ENCODE peak calls at places on chromosome 7, in six cellular contexts. One of them, this sample, is unnamed.

GRCh38 chr7:117269417-117269816 is 53.4 kb downstream of the WNT2 start:
- DNase-seq in activated CD8-positive, alpha-beta memory T cell treated with anti-CD3 and anti-CD28 coated beads for 24 hours: no peak
- DNase-seq in NB4: no peak
- DNase-seq in IMR-90: peak; percentile 98
- DNase-seq in CD8-positive, alpha-beta memory T cell: no peak
- DNase-seq in NCI-H774: no peak
- DNase-seq in this sample: no peak

GRCh38 chr7:26555971-26556830 is 264.5 kb downstream of the SNX10 start:
- DNase-seq in activated CD8-positive, alpha-beta memory T cell treated with anti-CD3 and anti-CD28 coated beads for 24 hours: no peak
- DNase-seq in NB4: no peak
- DNase-seq in IMR-90: no peak
- DNase-seq in CD8-positive, alpha-beta memory T cell: no peak
- DNase-seq in NCI-H774: no peak
- DNase-seq in this sample: no peak

GRCh38 chr7:22872087-22872807 is 49.6 kb upstream of the TOMM7 start:
- DNase-seq in activated CD8-positive, alpha-beta memory T cell treated with anti-CD3 and anti-CD28 coated beads for 24 hours: no peak
- DNase-seq in NB4: peak; percentile 34
- DNase-seq in IMR-90: no peak
- DNase-seq in CD8-positive, alpha-beta memory T cell: no peak
- DNase-seq in NCI-H774: no peak
- DNase-seq in this sample: no peak

GRCh38 chr7:1725766-1726630 is 55.9 kb downstream of the ELFN1 start:
- DNase-seq in activated CD8-positive, alpha-beta memory T cell treated with anti-CD3 and anti-CD28 coated beads for 24 hours: no peak
- DNase-seq in NB4: no peak
- DNase-seq in IMR-90: no peak
- DNase-seq in CD8-positive, alpha-beta memory T cell: no peak
- DNase-seq in NCI-H774: no peak
- DNase-seq in this sample: no peak

GRCh38 chr7:91266931-91267557 is 2.8 kb downstream of the FZD1 start:
- DNase-seq in activated CD8-positive, alpha-beta memory T cell treated with anti-CD3 and anti-CD28 coated beads for 24 hours: no peak
- DNase-seq in NB4: no peak
- DNase-seq in IMR-90: no peak
- DNase-seq in CD8-positive, alpha-beta memory T cell: no peak
- DNase-seq in NCI-H774: no peak
- DNase-seq in this sample: no peak

GRCh38 chr7:234712-235553 is 42.6 kb downstream of the FAM20C start:
- DNase-seq in activated CD8-positive, alpha-beta memory T cell treated with anti-CD3 and anti-CD28 coated beads for 24 hours: no peak
- DNase-seq in NB4: no peak
- DNase-seq in IMR-90: peak; percentile 71
- DNase-seq in CD8-positive, alpha-beta memory T cell: no peak
- DNase-seq in NCI-H774: no peak
- DNase-seq in this sample: peak; percentile 82

GRCh38 chr7:78226059-78226658 is 427.6 kb downstream of the PHTF2 start:
- DNase-seq in activated CD8-positive, alpha-beta memory T cell treated with anti-CD3 and anti-CD28 coated beads for 24 hours: no peak
- DNase-seq in NB4: peak; percentile 61
- DNase-seq in IMR-90: peak; percentile 45
- DNase-seq in CD8-positive, alpha-beta memory T cell: no peak
- DNase-seq in NCI-H774: peak; percentile 56
- DNase-seq in this sample: no peak

GRCh38 chr7:155738652-155739537 is 73.4 kb downstream of the SHH start:
- DNase-seq in activated CD8-positive, alpha-beta memory T cell treated with anti-CD3 and anti-CD28 coated beads for 24 hours: peak; percentile 80
- DNase-seq in NB4: peak; percentile 76
- DNase-seq in IMR-90: peak; percentile 76
- DNase-seq in CD8-positive, alpha-beta memory T cell: peak; percentile 83
- DNase-seq in NCI-H774: no peak
- DNase-seq in this sample: no peak

GRCh38 chr7:102412548-102412947 is 16.4 kb downstream of the PRKRIP1 start:
- DNase-seq in activated CD8-positive, alpha-beta memory T cell treated with anti-CD3 and anti-CD28 coated beads for 24 hours: peak; percentile 73
- DNase-seq in NB4: peak; percentile 51
- DNase-seq in IMR-90: peak; percentile 13
- DNase-seq in CD8-positive, alpha-beta memory T cell: peak; percentile 58
- DNase-seq in NCI-H774: no peak
- DNase-seq in this sample: no peak

GRCh38 chr7:27423290-27423689 is 180.7 kb downstream of the EVX1 start:
- DNase-seq in activated CD8-positive, alpha-beta memory T cell treated with anti-CD3 and anti-CD28 coated beads for 24 hours: no peak
- DNase-seq in NB4: no peak
- DNase-seq in IMR-90: no peak
- DNase-seq in CD8-positive, alpha-beta memory T cell: no peak
- DNase-seq in NCI-H774: no peak
- DNase-seq in this sample: no peak

GRCh38 chr7:113087278-113087998 is 811 bp upstream of the GPR85 start:
- DNase-seq in activated CD8-positive, alpha-beta memory T cell treated with anti-CD3 and anti-CD28 coated beads for 24 hours: no peak
- DNase-seq in NB4: peak; percentile 94
- DNase-seq in IMR-90: peak; percentile 94
- DNase-seq in CD8-positive, alpha-beta memory T cell: no peak
- DNase-seq in NCI-H774: peak; percentile 61
- DNase-seq in this sample: no peak

GRCh38 chr7:81664304-81664703 is 105.5 kb downstream of the HGF start:
- DNase-seq in activated CD8-positive, alpha-beta memory T cell treated with anti-CD3 and anti-CD28 coated beads for 24 hours: no peak
- DNase-seq in NB4: no peak
- DNase-seq in IMR-90: no peak
- DNase-seq in CD8-positive, alpha-beta memory T cell: no peak
- DNase-seq in NCI-H774: no peak
- DNase-seq in this sample: no peak

GRCh38 chr7:156751319-156751718 is 110.7 kb downstream of the RNF32 start:
- DNase-seq in activated CD8-positive, alpha-beta memory T cell treated with anti-CD3 and anti-CD28 coated beads for 24 hours: no peak
- DNase-seq in NB4: no peak
- DNase-seq in IMR-90: peak; percentile 97
- DNase-seq in CD8-positive, alpha-beta memory T cell: no peak
- DNase-seq in NCI-H774: no peak
- DNase-seq in this sample: no peak

GRCh38 chr7:92297736-92298135 is 52.0 kb downstream of the ANKIB1 start:
- DNase-seq in activated CD8-positive, alpha-beta memory T cell treated with anti-CD3 and anti-CD28 coated beads for 24 hours: no peak
- DNase-seq in NB4: no peak
- DNase-seq in IMR-90: no peak
- DNase-seq in CD8-positive, alpha-beta memory T cell: no peak
- DNase-seq in NCI-H774: no peak
- DNase-seq in this sample: no peak

GRCh38 chr7:7996568-7996967 is 28.0 kb downstream of the GLCCI1 start:
- DNase-seq in activated CD8-positive, alpha-beta memory T cell treated with anti-CD3 and anti-CD28 coated beads for 24 hours: no peak
- DNase-seq in NB4: no peak
- DNase-seq in IMR-90: peak; percentile 30
- DNase-seq in CD8-positive, alpha-beta memory T cell: no peak
- DNase-seq in NCI-H774: peak; percentile 15
- DNase-seq in this sample: no peak

GRCh38 chr7:5694221-5694754 is 87.2 kb downstream of the RNF216 start:
- DNase-seq in activated CD8-positive, alpha-beta memory T cell treated with anti-CD3 and anti-CD28 coated beads for 24 hours: no peak
- DNase-seq in NB4: no peak
- DNase-seq in IMR-90: peak; percentile 97
- DNase-seq in CD8-positive, alpha-beta memory T cell: peak; percentile 32
- DNase-seq in NCI-H774: no peak
- DNase-seq in this sample: no peak

GRCh38 chr7:24290004-24290641 is 6.1 kb downstream of the NPY start:
- DNase-seq in activated CD8-positive, alpha-beta memory T cell treated with anti-CD3 and anti-CD28 coated beads for 24 hours: peak; percentile 62
- DNase-seq in NB4: peak; percentile 87
- DNase-seq in IMR-90: peak; percentile 18
- DNase-seq in CD8-positive, alpha-beta memory T cell: peak; percentile 17
- DNase-seq in NCI-H774: peak; percentile 28
- DNase-seq in this sample: no peak

GRCh38 chr7:97401398-97401797 is 283.9 kb downstream of the SDHAF3 start:
- DNase-seq in activated CD8-positive, alpha-beta memory T cell treated with anti-CD3 and anti-CD28 coated beads for 24 hours: no peak
- DNase-seq in NB4: no peak
- DNase-seq in IMR-90: no peak
- DNase-seq in CD8-positive, alpha-beta memory T cell: no peak
- DNase-seq in NCI-H774: no peak
- DNase-seq in this sample: no peak

GRCh38 chr7:94276797-94277196 is 117.9 kb upstream of the COL1A2 start:
- DNase-seq in activated CD8-positive, alpha-beta memory T cell treated with anti-CD3 and anti-CD28 coated beads for 24 hours: no peak
- DNase-seq in NB4: peak; percentile 36
- DNase-seq in IMR-90: peak; percentile 59
- DNase-seq in CD8-positive, alpha-beta memory T cell: no peak
- DNase-seq in NCI-H774: no peak
- DNase-seq in this sample: no peak

GRCh38 chr7:141586878-141587277 is 35.7 kb downstream of the AGK start:
- DNase-seq in activated CD8-positive, alpha-beta memory T cell treated with anti-CD3 and anti-CD28 coated beads for 24 hours: no peak
- DNase-seq in NB4: no peak
- DNase-seq in IMR-90: no peak
- DNase-seq in CD8-positive, alpha-beta memory T cell: no peak
- DNase-seq in NCI-H774: no peak
- DNase-seq in this sample: no peak

GRCh38 chr7:82264752-82265305 is 178.7 kb downstream of the CACNA2D1 start:
- DNase-seq in activated CD8-positive, alpha-beta memory T cell treated with anti-CD3 and anti-CD28 coated beads for 24 hours: no peak
- DNase-seq in NB4: no peak
- DNase-seq in IMR-90: no peak
- DNase-seq in CD8-positive, alpha-beta memory T cell: no peak
- DNase-seq in NCI-H774: no peak
- DNase-seq in this sample: no peak

GRCh38 chr7:104972510-104972909 is 41.5 kb upstream of the KMT2E start:
- DNase-seq in activated CD8-positive, alpha-beta memory T cell treated with anti-CD3 and anti-CD28 coated beads for 24 hours: no peak
- DNase-seq in NB4: no peak
- DNase-seq in IMR-90: peak; percentile 87
- DNase-seq in CD8-positive, alpha-beta memory T cell: no peak
- DNase-seq in NCI-H774: no peak
- DNase-seq in this sample: no peak

GRCh38 chr7:784971-785370 is 47.3 kb upstream of the SUN1 start:
- DNase-seq in activated CD8-positive, alpha-beta memory T cell treated with anti-CD3 and anti-CD28 coated beads for 24 hours: no peak
- DNase-seq in NB4: no peak
- DNase-seq in IMR-90: no peak
- DNase-seq in CD8-positive, alpha-beta memory T cell: no peak
- DNase-seq in NCI-H774: no peak
- DNase-seq in this sample: no peak

GRCh38 chr7:77653572-77653971 is 42.7 kb upstream of the RSBN1L start:
- DNase-seq in activated CD8-positive, alpha-beta memory T cell treated with anti-CD3 and anti-CD28 coated beads for 24 hours: no peak
- DNase-seq in NB4: no peak
- DNase-seq in IMR-90: no peak
- DNase-seq in CD8-positive, alpha-beta memory T cell: no peak
- DNase-seq in NCI-H774: no peak
- DNase-seq in this sample: no peak